ENCODE peak calls at places on chromosomes 2 and 18, in five cellular contexts. A is adrenal gland, I is pancreas, H is kidney, G is tibial artery. Z is an unnamed sample.

GRCh38 chr2:59826177-59826576 is 727.3 kb downstream of the BCL11A start:
- DNase-seq in A (no peak), G (no peak), I (no peak), H (no peak), Z (no peak)

GRCh38 chr2:68238955-68239822 is 13.1 kb downstream of the PPP3R1 start:
- DNase-seq in G (no peak), H (no peak), A (no peak), I (no peak), Z (no peak)

GRCh38 chr2:71226965-71227560 is at the start of gene PAIP2B:
- DNase-seq in G (peak; percentile 100), I (peak; percentile 99), H (peak; percentile 99), A (peak; percentile 99), Z (peak; percentile 99)

GRCh38 chr2:154370873-154371272 is 327.6 kb upstream of the KCNJ3 start:
- DNase-seq in A (no peak), G (no peak), I (no peak), H (no peak), Z (no peak)

GRCh38 chr2:27914793-27915175 is 24.3 kb downstream of the BABAM2 start:
- DNase-seq in I (no peak), G (no peak), H (no peak), A (no peak), Z (no peak)

GRCh38 chr2:223545830-223546229 is 56.3 kb downstream of the SCG2 start:
- DNase-seq in G (no peak), A (no peak), I (no peak), H (no peak), Z (no peak)

GRCh38 chr18:54736981-54737380 is 91.3 kb upstream of the RAB27B start:
- DNase-seq in A (no peak), G (no peak), I (no peak), H (no peak), Z (no peak)

GRCh38 chr18:3060667-3061580 is 48.0 kb upstream of the LPIN2 start:
- DNase-seq in I (no peak), G (no peak), H (peak; percentile 76), A (no peak), Z (no peak)

GRCh38 chr2:168697668-168698121 is 104.7 kb upstream of the NOSTRIN start:
- DNase-seq in A (no peak), I (no peak), G (no peak), H (no peak), Z (no peak)

GRCh38 chr2:102764083-102764482 is 2.3 kb downstream of the TMEM182 start:
- DNase-seq in G (no peak), H (no peak), A (no peak), I (no peak), Z (no peak)

GRCh38 chr18:686339-687111 is 25.9 kb downstream of the ENOSF1 start:
- DNase-seq in G (no peak), I (no peak), A (no peak), H (no peak), Z (no peak)

GRCh38 chr18:685438-685837 is 27.0 kb downstream of the ENOSF1 start:
- DNase-seq in A (no peak), G (no peak), H (no peak), I (no peak), Z (no peak)

GRCh38 chr18:692841-693240 is 19.6 kb downstream of the ENOSF1 start:
- DNase-seq in H (no peak), I (no peak), A (no peak), G (no peak), Z (no peak)

GRCh38 chr18:683531-683930 is 26.1 kb downstream of the TYMS start:
- DNase-seq in I (no peak), A (no peak), G (no peak), H (no peak), Z (no peak)

DNA sequence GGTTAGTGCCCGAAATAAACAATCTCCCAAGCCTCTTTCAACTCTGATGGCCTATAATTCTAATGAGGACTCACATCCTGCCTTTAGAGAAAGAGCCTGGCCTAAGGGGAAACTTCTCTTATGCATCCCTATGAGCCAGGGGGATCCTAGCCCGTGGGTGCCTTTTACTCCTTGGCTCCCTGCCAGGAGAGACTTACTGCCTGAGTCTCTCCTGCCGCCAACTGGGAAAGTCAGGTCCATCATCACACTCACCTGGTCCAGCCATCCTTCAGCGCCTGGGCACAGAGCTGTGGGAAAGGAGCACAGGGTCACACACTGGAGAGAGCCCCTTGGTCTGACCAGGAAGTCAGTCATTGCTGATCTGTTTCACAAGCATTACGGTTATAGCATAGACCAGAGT is 24.1 kb downstream of the ENOSF1 start:
- DNase-seq in G (no peak), H (no peak), I (no peak), A (no peak), Z (no peak)
- TF ChIP-seq CTCF in G (no peak), H (no peak), I (no peak), A (no peak), Z (no peak)

GRCh38 chr2:43047187-43047780 is 179.1 kb downstream of the ZFP36L2 start:
- DNase-seq in G (peak; percentile 41), I (peak; percentile 13), H (peak; percentile 18), A (peak; percentile 81), Z (no peak)
- H3K4me1 ChIP-seq in G (peaks cover 18% of the 10 kb centered on the region), I (no peaks in the 10 kb centered on the region), H (peaks cover 30% of the 10 kb centered on the region), A (peaks cover 13% of the 10 kb centered on the region), Z (peaks cover 7% of the 10 kb centered on the region)

DNA sequence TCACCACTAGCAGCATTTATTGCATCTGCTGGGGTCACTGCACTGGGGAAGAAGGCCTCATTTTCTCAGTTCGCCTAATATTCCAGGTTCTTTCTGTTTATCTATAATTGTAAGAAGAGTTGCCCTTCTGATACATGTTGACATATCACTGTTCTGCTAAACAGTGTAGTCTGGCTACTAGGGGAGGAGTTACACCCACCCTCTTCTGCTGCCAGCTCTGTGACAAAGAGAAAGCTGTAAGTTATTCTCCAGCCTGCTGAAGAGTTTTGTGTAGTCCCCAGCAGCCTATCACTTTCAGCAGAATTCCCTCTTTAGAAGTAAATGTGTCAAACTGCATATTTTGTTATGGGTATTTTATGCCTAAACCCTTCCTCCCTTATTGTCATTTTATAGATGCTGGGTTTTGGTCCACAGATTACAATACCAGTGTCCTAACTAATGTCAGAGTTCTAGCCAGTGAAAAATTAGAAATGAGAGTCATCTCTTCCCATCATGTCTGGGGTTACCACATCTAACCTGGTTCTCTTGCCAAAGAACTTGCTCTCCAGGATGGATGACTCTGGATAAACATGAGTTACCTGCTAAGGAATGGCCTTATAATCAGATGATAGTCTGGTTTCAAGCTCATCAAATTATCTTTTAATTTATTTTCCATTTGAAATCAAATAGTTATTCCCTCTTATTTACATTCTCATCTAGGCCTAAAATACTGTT is 5.6 kb upstream of the MBOAT2 start:
- DNase-seq in I (no peak), A (no peak), G (no peak), H (no peak), Z (no peak)
- TF ChIP-seq CTCF in I (no peak), A (no peak), G (no peak), H (no peak), Z (no peak)

GRCh38 chr2:9754532-9754887 is 88.8 kb upstream of the TAF1B start:
- DNase-seq in A (no peak), I (no peak), G (no peak), H (no peak), Z (no peak)

GRCh38 chr2:9757430-9758287 is 85.6 kb upstream of the TAF1B start:
- DNase-seq in G (no peak), I (no peak), A (no peak), H (no peak), Z (peak; percentile 87)

GRCh38 chr2:9756692-9757250 is 86.5 kb upstream of the TAF1B start:
- DNase-seq in A (no peak), H (no peak), I (no peak), G (no peak), Z (peak; percentile 33)

GRCh38 chr2:9753665-9754531 is 89.4 kb upstream of the TAF1B start:
- DNase-seq in H (peak; percentile 80), G (no peak), I (no peak), A (no peak), Z (no peak)

DNA sequence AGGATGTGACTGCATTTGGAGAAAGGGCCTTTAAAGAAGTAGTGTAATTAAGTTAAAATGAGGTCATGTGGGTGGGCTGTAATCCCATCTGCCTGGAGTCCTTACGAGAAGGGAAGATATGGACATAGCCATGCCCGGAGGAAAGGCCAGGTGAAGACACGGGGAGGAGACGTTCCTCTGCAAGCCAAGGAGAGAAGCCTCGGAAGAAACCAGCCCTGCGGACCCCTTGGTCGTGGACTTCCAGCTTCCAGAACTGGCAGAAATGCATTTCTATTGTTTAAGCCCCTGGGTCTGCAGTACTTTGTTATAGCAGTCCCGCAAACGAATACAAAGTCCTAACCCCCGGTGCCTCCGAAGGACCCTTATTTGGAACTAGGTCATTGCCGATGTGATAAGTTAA is 87.6 kb upstream of the TAF1B start:
- DNase-seq in A (no peak), G (no peak), H (no peak), I (no peak), Z (no peak)
- H3K4me1 ChIP-seq in A (peaks cover 11% of the 10 kb centered on the region), G (peaks cover 15% of the 10 kb centered on the region), H (no peaks in the 10 kb centered on the region), I (no peaks in the 10 kb centered on the region), Z (peaks cover 54% of the 10 kb centered on the region)

GRCh38 chr2:109260886-109261700 is 132.1 kb downstream of the SH3RF3 start:
- DNase-seq in A (no peak), G (peak; percentile 49), H (no peak), I (peak; percentile 39), Z (no peak)
- TF ChIP-seq CTCF in A (no peak), G (no peak), H (peak; percentile 21), I (no peak), Z (no peak)

GRCh38 chr2:113906647-113907046 is 16.8 kb downstream of the ACTR3 start:
- DNase-seq in H (no peak), I (no peak), A (no peak), G (no peak), Z (no peak)
- H3K4me1 ChIP-seq in H (peaks cover 17% of the 10 kb centered on the region), I (no peaks in the 10 kb centered on the region), A (peaks cover 5% of the 10 kb centered on the region), G (no peaks in the 10 kb centered on the region), Z (peaks cover 26% of the 10 kb centered on the region)